ENCODE peak calls at places on chromosomes 16 and 17, in ten cellular contexts. P is gastrocnemius medialis; Y is psoas muscle; B is fibroblast of lung; E is ovary; F is dorsolateral prefrontal cortex; G is tibial nerve; A is CD8-positive, alpha-beta T cell; R is cardiac muscle cell; O is breast epithelium. X is an unnamed sample.

GRCh38 chr17:79090503-79091372 is 16.1 kb downstream of the ENGASE start:
- DNase-seq in G (no peak), E (peak), A (peak), Y (peak), R (no peak), F (no peak), O (no peak), B (peak), P (no peak), X (no peak)

GRCh38 chr17:4999429-5000093 is 1.8 kb downstream of the KIF1C start:
- DNase-seq in P (no peak), R (no peak), G (no peak), E (no peak), A (no peak), Y (no peak), O (no peak), F (no peak), B (no peak), X (no peak)

GRCh38 chr16:83344014-83344413 is 463.8 kb upstream of the HSBP1 start:
- DNase-seq in A (no peak), P (no peak), Y (no peak), F (no peak), O (no peak), R (no peak), B (peak), G (no peak), E (no peak), X (peak)

GRCh38 chr17:76641501-76641900 is 2.1 kb downstream of the ST6GALNAC1 start:
- DNase-seq in F (no peak), A (no peak), R (no peak), E (no peak), P (no peak), O (no peak), B (no peak), Y (no peak), G (no peak), X (no peak)

GRCh38 chr17:42097691-42098661 is at the start of gene ZNF385C:
- DNase-seq in A (peak), G (no peak), O (no peak), R (peak), F (no peak), P (no peak), Y (no peak), E (peak), B (no peak), X (no peak)

GRCh38 chr17:82520041-82520910 is 744 bp downstream of the FOXK2 start:
- DNase-seq in F (no peak), R (peak), O (no peak), E (peak), P (no peak), A (peak), Y (peak), B (no peak), G (no peak), X (no peak)

GRCh38 chr17:34443832-34444469 is 80.9 kb upstream of the CCL1 start:
- DNase-seq in B (no peak), Y (no peak), F (no peak), O (no peak), A (no peak), P (no peak), R (peak), G (no peak), E (no peak), X (no peak)

GRCh38 chr17:71649986-71650385 is 470.8 kb upstream of the SOX9 start:
- DNase-seq in R (no peak), B (peak), G (no peak), O (no peak), F (no peak), P (no peak), A (no peak), Y (no peak), E (no peak), X (no peak)

GRCh38 chr16:88688013-88688778 is 1.9 kb upstream of the SNAI3 start:
- DNase-seq in Y (no peak), P (peak), F (peak), R (no peak), B (no peak), O (no peak), G (no peak), E (no peak), A (no peak), X (no peak)

GRCh38 chr16:13911871-13912270 is 8.1 kb upstream of the ERCC4 start:
- DNase-seq in R (no peak), F (no peak), O (no peak), G (no peak), Y (no peak), E (no peak), A (no peak), P (no peak), B (no peak), X (no peak)

GRCh38 chr16:4859190-4859899 is 12.1 kb downstream of the UBN1 start:
- DNase-seq in O (peak), R (no peak), E (no peak), G (no peak), Y (no peak), B (no peak), F (no peak), A (no peak), P (no peak), X (peak)

GRCh38 chr16:81448154-81449131 is 3.8 kb downstream of the CMIP start:
- DNase-seq in O (no peak), Y (peak), A (no peak), F (no peak), R (peak), G (no peak), P (no peak), E (no peak), B (no peak), X (no peak)

GRCh38 chr16:57531635-57532220 is 4.6 kb downstream of the CCDC102A start:
- DNase-seq in P (no peak), A (no peak), E (no peak), G (no peak), R (no peak), B (no peak), O (no peak), F (peak), Y (no peak), X (no peak)

GRCh38 chr17:54261465-54261864 is 438.7 kb downstream of the KIF2B start:
- DNase-seq in E (no peak), Y (no peak), P (no peak), R (no peak), O (no peak), F (no peak), B (no peak), A (no peak), G (no peak), X (no peak)

GRCh38 chr17:43020789-43021738 is 1.1 kb downstream of the VAT1 start:
- DNase-seq in R (peak), Y (peak), F (peak), B (peak), A (peak), P (peak), E (peak), O (peak), G (peak), X (peak)

GRCh38 chr16:13926507-13926906 is 6.6 kb downstream of the ERCC4 start:
- DNase-seq in F (no peak), A (no peak), E (no peak), R (no peak), O (no peak), B (no peak), G (no peak), P (no peak), Y (no peak), X (no peak)

GRCh38 chr17:70313450-70313849 is 144.1 kb downstream of the KCNJ2 start:
- DNase-seq in G (no peak), O (no peak), Y (no peak), E (no peak), P (no peak), R (no peak), B (peak), A (no peak), F (no peak), X (no peak)

GRCh38 chr17:76065754-76066153 is 6.6 kb downstream of the SRP68 start:
- DNase-seq in A (no peak), Y (no peak), F (no peak), B (no peak), P (no peak), G (no peak), R (no peak), E (no peak), O (no peak), X (no peak)

GRCh38 chr17:46772013-46772878 is 46.2 kb downstream of the WNT3 start:
- DNase-seq in P (no peak), G (no peak), E (no peak), A (no peak), R (peak), B (no peak), Y (peak), O (no peak), F (no peak), X (no peak)

GRCh38 chr16:12417051-12417818 is 386.5 kb downstream of the CPPED1 start:
- DNase-seq in B (no peak), R (no peak), Y (no peak), E (no peak), O (no peak), G (no peak), P (no peak), A (no peak), F (no peak), X (no peak)

GRCh38 chr16:68472581-68472980 is 24.3 kb upstream of the SMPD3 start:
- DNase-seq in P (no peak), B (no peak), O (no peak), A (no peak), Y (no peak), R (no peak), G (no peak), E (no peak), F (no peak), X (no peak)

GRCh38 chr16:10558746-10559641 is 21.4 kb downstream of the EMP2 start:
- DNase-seq in P (peak), R (no peak), A (no peak), O (peak), B (peak), Y (peak), G (peak), E (peak), F (peak), X (no peak)

GRCh38 chr17:72514321-72514861 is 393.6 kb downstream of the SOX9 start:
- DNase-seq in P (no peak), E (no peak), A (no peak), Y (no peak), O (no peak), F (no peak), B (no peak), G (no peak), R (no peak), X (no peak)

GRCh38 chr17:68623811-68624210 is 22.6 kb upstream of the FAM20A start:
- DNase-seq in E (no peak), R (no peak), O (no peak), F (no peak), Y (no peak), B (no peak), G (no peak), A (no peak), P (no peak), X (no peak)

GRCh38 chr17:41678411-41678906 is 10.2 kb upstream of the EIF1 start:
- DNase-seq in E (no peak), R (no peak), F (no peak), Y (no peak), G (no peak), A (no peak), P (no peak), B (no peak), O (no peak), X (no peak)

GRCh38 chr16:28846933-28847273 is 755 bp upstream of the TUFM start:
- DNase-seq in Y (no peak), F (no peak), R (peak), A (no peak), B (no peak), E (peak), P (no peak), G (no peak), O (no peak), X (no peak)

GRCh38 chr16:48538746-48539484 is 71.1 kb downstream of the N4BP1 start:
- DNase-seq in B (no peak), E (no peak), Y (no peak), P (no peak), G (no peak), R (peak), O (no peak), A (no peak), F (no peak), X (no peak)
- TF ChIP-seq CTCF in B (peak), E (no peak), Y (no peak), P (no peak), G (peak), R (peak), O (no peak), A (no peak), F (no peak), X (peak)

DNA sequence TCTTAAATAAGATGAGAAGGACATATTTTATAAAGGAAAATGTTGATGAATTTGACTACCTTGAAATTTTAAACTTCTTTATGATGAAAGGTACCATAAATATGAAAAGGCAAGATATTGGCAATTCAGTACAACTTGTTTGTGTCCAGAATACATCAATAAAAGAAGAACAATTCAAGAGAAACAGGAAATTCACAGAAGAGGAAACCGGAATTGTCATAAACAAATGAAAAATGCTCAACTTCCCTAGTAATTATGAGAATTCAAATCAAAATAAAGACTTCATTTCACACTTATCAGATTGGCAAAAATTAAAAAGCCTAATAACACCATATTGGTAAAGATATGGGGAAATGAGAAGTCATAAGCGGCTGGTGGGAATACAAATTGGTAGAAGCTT is 54.3 kb downstream of the WSB1 start:
- DNase-seq in Y (no peak), B (no peak), P (no peak), F (no peak), O (no peak), R (no peak), E (no peak), A (no peak), G (no peak), X (no peak)
- H3K4me3 ChIP-seq in Y (no peak), B (no peak), P (no peak), F (no peak), O (no peak), R (no peak), E (no peak), A (no peak), G (no peak), X (no peak)

DNA sequence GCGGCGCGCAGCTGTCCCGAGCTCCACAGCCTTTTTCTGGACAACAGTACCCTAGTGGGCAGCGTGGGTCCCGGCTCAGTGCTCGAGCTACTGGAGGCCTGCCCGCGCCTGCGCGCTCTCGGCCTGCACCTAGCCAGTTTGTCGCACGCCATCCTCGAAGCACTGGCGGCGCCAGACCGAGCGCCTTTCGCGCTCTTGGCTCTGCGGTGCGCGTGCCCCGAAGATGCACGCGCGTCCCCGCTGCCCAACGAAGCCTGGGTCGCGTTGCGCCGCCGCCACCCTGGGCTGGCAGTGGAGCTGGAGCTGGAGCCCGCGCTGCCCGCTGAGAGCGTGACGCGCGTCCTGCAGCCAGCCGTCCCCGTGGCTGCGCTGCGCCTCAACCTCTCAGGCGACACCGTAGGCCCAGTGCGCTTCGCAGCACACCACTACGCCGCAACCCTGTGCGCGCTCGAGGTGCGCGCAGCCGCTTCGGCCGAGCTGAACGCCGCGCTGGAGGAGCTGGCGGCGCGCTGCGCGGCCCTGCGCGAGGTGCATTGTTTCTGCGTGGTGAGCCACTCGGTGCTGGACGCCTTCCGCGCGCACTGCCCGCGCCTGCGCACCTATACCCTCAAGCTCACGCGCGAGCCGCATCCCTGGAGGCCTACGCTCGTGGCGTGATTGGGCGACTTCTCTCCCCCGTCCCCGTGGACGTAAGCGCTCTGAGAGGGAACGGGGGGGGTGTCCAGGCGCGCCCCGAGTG is 1.2 kb upstream of the HSF4 start:
- DNase-seq in A (peak), Y (peak), F (peak), R (peak), E (peak), G (peak), B (peak), P (peak), O (no peak), X (no peak)
- TF ChIP-seq CTCF in A (no peak), Y (no peak), F (no peak), R (no peak), E (no peak), G (no peak), B (no peak), P (no peak), O (no peak), X (no peak)

GRCh38 chr17:7885357-7886226 is 3.0 kb upstream of the CHD3 start:
- DNase-seq in G (peak), Y (peak), P (peak), R (peak), F (no peak), E (peak), A (peak), O (peak), B (peak), X (no peak)
- H3K4me3 ChIP-seq in G (peak), Y (peak), P (peak), R (peak), F (peak), E (peak), A (peak), O (peak), B (peak), X (peak)

DNA sequence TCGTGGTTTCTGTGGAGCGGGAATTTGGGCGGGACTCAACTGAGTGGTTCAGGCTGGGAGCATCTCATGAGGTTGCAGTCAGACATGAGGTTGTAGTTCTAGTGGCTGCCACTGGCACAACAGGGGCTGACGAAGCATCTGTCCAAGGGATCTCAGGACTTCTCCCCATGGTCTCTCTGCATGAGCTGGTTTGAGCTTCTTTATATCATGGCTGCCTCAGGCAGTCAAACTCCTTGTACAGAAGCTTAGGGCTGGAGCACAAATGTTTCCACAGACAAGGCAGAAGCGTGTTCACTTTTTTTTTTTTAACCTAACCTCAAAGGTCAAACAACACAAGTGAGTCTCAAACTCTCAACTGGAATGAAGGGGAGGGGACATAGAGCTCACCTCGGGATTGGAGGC is 243.3 kb downstream of the MSI2 start:
- DNase-seq in O (no peak), P (no peak), A (no peak), E (no peak), F (no peak), G (no peak), B (no peak), Y (no peak), R (no peak), X (peak)
- TF ChIP-seq CTCF in O (no peak), P (no peak), A (no peak), E (no peak), F (no peak), G (no peak), B (no peak), Y (no peak), R (no peak), X (peak)

GRCh38 chr17:15048933-15049539 is 216.1 kb downstream of the PMP22 start:
- DNase-seq in O (no peak), P (no peak), E (no peak), R (peak), A (no peak), G (no peak), Y (no peak), B (no peak), F (no peak), X (no peak)
- H3K4me3 ChIP-seq in O (no peak), P (no peak), E (no peak), R (no peak), A (no peak), G (no peak), Y (no peak), B (no peak), F (no peak), X (no peak)

GRCh38 chr17:40349477-40350409 is 14.8 kb downstream of the GJD3 start:
- DNase-seq in G (no peak), P (peak), Y (peak), F (no peak), O (no peak), E (no peak), A (no peak), B (peak), R (no peak), X (no peak)
- TF ChIP-seq CTCF in G (no peak), P (no peak), Y (no peak), F (no peak), O (no peak), E (no peak), A (no peak), B (no peak), R (no peak), X (no peak)

GRCh38 chr16:2147981-2148671 is at the start of gene RAB26:
- DNase-seq in R (peak), A (peak), Y (peak), F (peak), B (peak), G (no peak), E (peak), P (peak), O (peak), X (no peak)
- H3K4me3 ChIP-seq in R (peak), A (peak), Y (peak), F (peak), B (peak), G (peak), E (peak), P (peak), O (peak), X (peak)

X was measured in brain microvascular endothelial cell.